ENCODE peak calls at places on chromosomes 6 and 20, in seven cellular contexts. One of them, this sample, is unnamed.

GRCh38 chr6:3356824-3357420 is 98.2 kb downstream of the PSMG4 start:
- DNase-seq in PC-3: peak; percentile 77
- DNase-seq in naive thymus-derived CD4-positive, alpha-beta T cell: no peak
- DNase-seq in GM23338: no peak
- DNase-seq in Peyer's patch: peak; percentile 39
- DNase-seq in Caco-2: no peak
- DNase-seq in mammary epithelial cell: no peak
- DNase-seq in this sample: no peak

GRCh38 chr6:15614277-15614676 is 48.6 kb downstream of the DTNBP1 start:
- DNase-seq in PC-3: no peak
- DNase-seq in naive thymus-derived CD4-positive, alpha-beta T cell: no peak
- DNase-seq in GM23338: no peak
- DNase-seq in Peyer's patch: peak; percentile 49
- DNase-seq in Caco-2: no peak
- DNase-seq in mammary epithelial cell: no peak
- DNase-seq in this sample: no peak

GRCh38 chr6:88538130-88538706 is 372.1 kb upstream of the CNR1 start:
- DNase-seq in PC-3: peak; percentile 6
- DNase-seq in naive thymus-derived CD4-positive, alpha-beta T cell: no peak
- DNase-seq in GM23338: peak; percentile 79
- DNase-seq in Peyer's patch: no peak
- DNase-seq in Caco-2: no peak
- DNase-seq in mammary epithelial cell: no peak
- DNase-seq in this sample: no peak

GRCh38 chr6:167317172-167317571 is 7.7 kb upstream of the TTLL2 start:
- DNase-seq in PC-3: no peak
- DNase-seq in naive thymus-derived CD4-positive, alpha-beta T cell: no peak
- DNase-seq in GM23338: no peak
- DNase-seq in Peyer's patch: no peak
- DNase-seq in Caco-2: no peak
- DNase-seq in mammary epithelial cell: no peak
- DNase-seq in this sample: no peak

GRCh38 chr20:61941721-61942405 is 123.8 kb downstream of the TAF4 start:
- DNase-seq in PC-3: no peak
- DNase-seq in naive thymus-derived CD4-positive, alpha-beta T cell: no peak
- DNase-seq in GM23338: no peak
- DNase-seq in Peyer's patch: no peak
- DNase-seq in Caco-2: peak; percentile 46
- DNase-seq in mammary epithelial cell: no peak
- DNase-seq in this sample: no peak

GRCh38 chr6:137851669-137852068 is 15.4 kb upstream of the TNFAIP3 start:
- DNase-seq in PC-3: peak; percentile 67
- DNase-seq in naive thymus-derived CD4-positive, alpha-beta T cell: no peak
- DNase-seq in GM23338: no peak
- DNase-seq in Peyer's patch: no peak
- DNase-seq in Caco-2: no peak
- DNase-seq in mammary epithelial cell: peak; percentile 91
- DNase-seq in this sample: peak; percentile 95

GRCh38 chr6:79989641-79990040 is 14.8 kb upstream of the TTK start:
- DNase-seq in PC-3: no peak
- DNase-seq in naive thymus-derived CD4-positive, alpha-beta T cell: no peak
- DNase-seq in GM23338: no peak
- DNase-seq in Peyer's patch: no peak
- DNase-seq in Caco-2: no peak
- DNase-seq in mammary epithelial cell: no peak
- DNase-seq in this sample: no peak

GRCh38 chr6:138971601-138972000 is 16.5 kb downstream of the REPS1 start:
- DNase-seq in PC-3: no peak
- DNase-seq in naive thymus-derived CD4-positive, alpha-beta T cell: no peak
- DNase-seq in GM23338: peak; percentile 57
- DNase-seq in Peyer's patch: no peak
- DNase-seq in Caco-2: no peak
- DNase-seq in mammary epithelial cell: no peak
- DNase-seq in this sample: no peak

GRCh38 chr20:61115627-61116026 is 136.4 kb upstream of the CDH4 start:
- DNase-seq in PC-3: no peak
- DNase-seq in naive thymus-derived CD4-positive, alpha-beta T cell: no peak
- DNase-seq in GM23338: no peak
- DNase-seq in Peyer's patch: no peak
- DNase-seq in Caco-2: no peak
- DNase-seq in mammary epithelial cell: no peak
- DNase-seq in this sample: no peak

GRCh38 chr20:47351643-47352331 is 4.7 kb downstream of the ZMYND8 start:
- DNase-seq in PC-3: no peak
- DNase-seq in naive thymus-derived CD4-positive, alpha-beta T cell: no peak
- DNase-seq in GM23338: peak; percentile 81
- DNase-seq in Peyer's patch: no peak
- DNase-seq in Caco-2: no peak
- DNase-seq in mammary epithelial cell: peak; percentile 27
- DNase-seq in this sample: no peak

GRCh38 chr6:12160350-12160749 is 129.8 kb upstream of the EDN1 start:
- DNase-seq in PC-3: no peak
- DNase-seq in naive thymus-derived CD4-positive, alpha-beta T cell: no peak
- DNase-seq in GM23338: no peak
- DNase-seq in Peyer's patch: no peak
- DNase-seq in Caco-2: no peak
- DNase-seq in mammary epithelial cell: no peak
- DNase-seq in this sample: no peak

GRCh38 chr6:169960531-169960890 is 209.1 kb downstream of the ERMARD start:
- DNase-seq in PC-3: no peak
- DNase-seq in naive thymus-derived CD4-positive, alpha-beta T cell: no peak
- DNase-seq in GM23338: no peak
- DNase-seq in Peyer's patch: peak; percentile 42
- DNase-seq in Caco-2: no peak
- DNase-seq in mammary epithelial cell: no peak
- DNase-seq in this sample: no peak

GRCh38 chr6:391559-392440 is at the start of gene IRF4:
- DNase-seq in PC-3: no peak
- DNase-seq in naive thymus-derived CD4-positive, alpha-beta T cell: peak; percentile 31
- DNase-seq in GM23338: peak; percentile 72
- DNase-seq in Peyer's patch: peak; percentile 92
- DNase-seq in Caco-2: no peak
- DNase-seq in mammary epithelial cell: no peak
- DNase-seq in this sample: no peak

GRCh38 chr6:27795697-27796494 is 116.3 kb downstream of the OR2B2 start:
- DNase-seq in PC-3: peak; percentile 99
- DNase-seq in naive thymus-derived CD4-positive, alpha-beta T cell: peak; percentile 81
- DNase-seq in GM23338: peak; percentile 96
- DNase-seq in Peyer's patch: peak; percentile 58
- DNase-seq in Caco-2: peak; percentile 56
- DNase-seq in mammary epithelial cell: peak; percentile 83
- DNase-seq in this sample: peak; percentile 85

GRCh38 chr20:31497838-31498540 is 16.3 kb upstream of the HM13 start:
- DNase-seq in PC-3: no peak
- DNase-seq in naive thymus-derived CD4-positive, alpha-beta T cell: no peak
- DNase-seq in GM23338: peak; percentile 78
- DNase-seq in Peyer's patch: no peak
- DNase-seq in Caco-2: peak; percentile 77
- DNase-seq in mammary epithelial cell: no peak
- DNase-seq in this sample: no peak

GRCh38 chr20:48932375-48932941 is 10.9 kb downstream of the ARFGEF2 start:
- DNase-seq in PC-3: no peak
- DNase-seq in naive thymus-derived CD4-positive, alpha-beta T cell: no peak
- DNase-seq in GM23338: no peak
- DNase-seq in Peyer's patch: no peak
- DNase-seq in Caco-2: no peak
- DNase-seq in mammary epithelial cell: peak; percentile 41
- DNase-seq in this sample: no peak

GRCh38 chr6:44915111-44915510 is 413.0 kb upstream of the RUNX2 start:
- DNase-seq in PC-3: no peak
- DNase-seq in naive thymus-derived CD4-positive, alpha-beta T cell: no peak
- DNase-seq in GM23338: no peak
- DNase-seq in Peyer's patch: no peak
- DNase-seq in Caco-2: no peak
- DNase-seq in mammary epithelial cell: no peak
- DNase-seq in this sample: no peak

GRCh38 chr6:15628499-15629131 is 34.2 kb downstream of the DTNBP1 start:
- DNase-seq in PC-3: peak; percentile 13
- DNase-seq in naive thymus-derived CD4-positive, alpha-beta T cell: peak; percentile 8
- DNase-seq in GM23338: no peak
- DNase-seq in Peyer's patch: no peak
- DNase-seq in Caco-2: no peak
- DNase-seq in mammary epithelial cell: peak; percentile 71
- DNase-seq in this sample: no peak

GRCh38 chr6:28980797-28981390 is 24.2 kb downstream of the ZNF311 start:
- DNase-seq in PC-3: peak; percentile 90
- DNase-seq in naive thymus-derived CD4-positive, alpha-beta T cell: no peak
- DNase-seq in GM23338: peak; percentile 91
- DNase-seq in Peyer's patch: peak; percentile 73
- DNase-seq in Caco-2: peak; percentile 89
- DNase-seq in mammary epithelial cell: peak; percentile 62
- DNase-seq in this sample: no peak

GRCh38 chr6:168782211-168782729 is 341.3 kb downstream of the SMOC2 start:
- DNase-seq in PC-3: no peak
- DNase-seq in naive thymus-derived CD4-positive, alpha-beta T cell: no peak
- DNase-seq in GM23338: no peak
- DNase-seq in Peyer's patch: no peak
- DNase-seq in Caco-2: no peak
- DNase-seq in mammary epithelial cell: no peak
- DNase-seq in this sample: no peak

GRCh38 chr20:19660808-19661378 is 97.2 kb upstream of the RIN2 start:
- DNase-seq in PC-3: no peak
- DNase-seq in naive thymus-derived CD4-positive, alpha-beta T cell: no peak
- DNase-seq in GM23338: no peak
- DNase-seq in Peyer's patch: no peak
- DNase-seq in Caco-2: no peak
- DNase-seq in mammary epithelial cell: no peak
- DNase-seq in this sample: no peak

GRCh38 chr6:159979136-159979874 is 10.4 kb downstream of the IGF2R start:
- DNase-seq in PC-3: peak; percentile 82
- DNase-seq in naive thymus-derived CD4-positive, alpha-beta T cell: no peak
- DNase-seq in GM23338: no peak
- DNase-seq in Peyer's patch: no peak
- DNase-seq in Caco-2: no peak
- DNase-seq in mammary epithelial cell: peak; percentile 57
- DNase-seq in this sample: no peak

DNA sequence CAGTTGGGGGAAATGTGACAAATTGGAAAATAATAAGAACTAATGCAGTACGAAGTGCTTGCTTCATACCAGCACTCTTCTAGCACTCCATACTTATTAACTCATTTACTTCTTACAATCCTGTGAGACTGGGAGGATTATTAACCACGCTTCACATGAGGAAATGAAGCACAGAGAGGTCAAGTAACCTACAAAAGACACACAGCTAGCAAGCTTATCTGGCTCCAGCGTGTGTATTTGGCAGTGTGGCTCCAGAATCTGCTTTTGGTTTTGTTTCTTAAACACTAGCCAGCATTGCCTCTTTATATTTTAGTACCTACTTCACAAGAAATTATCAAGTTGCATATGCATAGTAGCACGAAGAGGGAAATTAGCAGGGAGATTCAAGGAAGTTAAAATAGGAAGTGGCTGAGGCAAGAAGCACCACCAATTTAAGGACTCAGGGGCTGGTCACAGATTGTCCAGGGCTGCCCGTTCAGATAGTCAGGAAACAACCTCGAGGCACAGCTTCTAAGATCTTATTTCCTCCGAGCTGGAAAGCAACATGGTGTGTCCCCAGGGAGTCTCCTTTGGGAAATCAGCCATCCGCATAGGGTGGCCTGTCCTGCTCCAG is 302.7 kb upstream of the PRDM1 start:
- DNase-seq in PC-3: no peak
- DNase-seq in naive thymus-derived CD4-positive, alpha-beta T cell: no peak
- DNase-seq in GM23338: no peak
- DNase-seq in Peyer's patch: no peak
- DNase-seq in Caco-2: no peak
- DNase-seq in mammary epithelial cell: no peak
- DNase-seq in this sample: no peak
- H3K4me1 ChIP-seq in PC-3: peaks cover 8% of the 10 kb centered on the region
- H3K4me1 ChIP-seq in naive thymus-derived CD4-positive, alpha-beta T cell: peaks cover 12% of the 10 kb centered on the region
- H3K4me1 ChIP-seq in GM23338: no peaks in the 10 kb centered on the region
- H3K4me1 ChIP-seq in Peyer's patch: no peaks in the 10 kb centered on the region
- H3K4me1 ChIP-seq in Caco-2: no peaks in the 10 kb centered on the region
- H3K4me1 ChIP-seq in mammary epithelial cell: peaks cover 25% of the 10 kb centered on the region
- H3K4me1 ChIP-seq in this sample: peaks cover 49% of the 10 kb centered on the region

DNA sequence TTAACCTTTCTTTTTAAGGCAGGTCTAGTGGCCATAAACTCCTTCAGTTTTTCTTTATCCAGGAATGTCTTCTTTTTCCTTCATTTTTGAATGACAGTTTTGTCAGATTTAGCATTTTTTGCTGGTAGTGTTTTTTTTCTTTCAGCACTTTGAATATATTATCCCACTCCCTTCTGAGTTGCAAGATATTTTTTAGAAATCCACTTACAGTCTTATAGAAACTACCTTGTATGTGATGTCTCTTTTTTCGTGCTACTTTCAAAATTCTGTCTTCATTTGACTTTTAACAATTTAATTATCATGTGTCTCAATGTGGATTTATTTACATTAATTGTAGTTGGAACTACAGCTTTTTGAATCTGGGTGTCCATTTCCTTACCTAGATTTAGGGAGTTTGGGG is 284.4 kb upstream of the RNF217 start:
- DNase-seq in PC-3: no peak
- DNase-seq in naive thymus-derived CD4-positive, alpha-beta T cell: no peak
- DNase-seq in GM23338: no peak
- DNase-seq in Peyer's patch: no peak
- DNase-seq in Caco-2: no peak
- DNase-seq in mammary epithelial cell: no peak
- DNase-seq in this sample: no peak
- H3K4me1 ChIP-seq in PC-3: no peaks in the 10 kb centered on the region
- H3K4me1 ChIP-seq in naive thymus-derived CD4-positive, alpha-beta T cell: no peaks in the 10 kb centered on the region
- H3K4me1 ChIP-seq in GM23338: no peaks in the 10 kb centered on the region
- H3K4me1 ChIP-seq in Peyer's patch: no peaks in the 10 kb centered on the region
- H3K4me1 ChIP-seq in Caco-2: no peaks in the 10 kb centered on the region
- H3K4me1 ChIP-seq in mammary epithelial cell: peaks cover 2% of the 10 kb centered on the region
- H3K4me1 ChIP-seq in this sample: no peaks in the 10 kb centered on the region

GRCh38 chr20:52945268-52945667 is 26.9 kb upstream of the TSHZ2 start:
- DNase-seq in PC-3: no peak
- DNase-seq in naive thymus-derived CD4-positive, alpha-beta T cell: no peak
- DNase-seq in GM23338: no peak
- DNase-seq in Peyer's patch: no peak
- DNase-seq in Caco-2: no peak
- DNase-seq in mammary epithelial cell: no peak
- DNase-seq in this sample: no peak
- H3K4me1 ChIP-seq in PC-3: peaks cover 8% of the 10 kb centered on the region
- H3K4me1 ChIP-seq in naive thymus-derived CD4-positive, alpha-beta T cell: no peaks in the 10 kb centered on the region
- H3K4me1 ChIP-seq in GM23338: no peaks in the 10 kb centered on the region
- H3K4me1 ChIP-seq in Peyer's patch: no peaks in the 10 kb centered on the region
- H3K4me1 ChIP-seq in Caco-2: peaks cover 17% of the 10 kb centered on the region
- H3K4me1 ChIP-seq in mammary epithelial cell: peaks cover 40% of the 10 kb centered on the region
- H3K4me1 ChIP-seq in this sample: peaks cover 45% of the 10 kb centered on the region

GRCh38 chr20:8248051-8248450 is 116.0 kb downstream of the PLCB1 start:
- DNase-seq in PC-3: no peak
- DNase-seq in naive thymus-derived CD4-positive, alpha-beta T cell: no peak
- DNase-seq in GM23338: no peak
- DNase-seq in Peyer's patch: no peak
- DNase-seq in Caco-2: no peak
- DNase-seq in mammary epithelial cell: no peak
- DNase-seq in this sample: no peak

GRCh38 chr20:8246701-8247100 is 114.6 kb downstream of the PLCB1 start:
- DNase-seq in PC-3: no peak
- DNase-seq in naive thymus-derived CD4-positive, alpha-beta T cell: no peak
- DNase-seq in GM23338: no peak
- DNase-seq in Peyer's patch: no peak
- DNase-seq in Caco-2: no peak
- DNase-seq in mammary epithelial cell: no peak
- DNase-seq in this sample: no peak

GRCh38 chr20:8254911-8255582 is 123.0 kb downstream of the PLCB1 start:
- DNase-seq in PC-3: no peak
- DNase-seq in naive thymus-derived CD4-positive, alpha-beta T cell: no peak
- DNase-seq in GM23338: no peak
- DNase-seq in Peyer's patch: no peak
- DNase-seq in Caco-2: no peak
- DNase-seq in mammary epithelial cell: peak; percentile 47
- DNase-seq in this sample: no peak

GRCh38 chr20:8251201-8251575 is 119.1 kb downstream of the PLCB1 start:
- DNase-seq in PC-3: no peak
- DNase-seq in naive thymus-derived CD4-positive, alpha-beta T cell: no peak
- DNase-seq in GM23338: no peak
- DNase-seq in Peyer's patch: no peak
- DNase-seq in Caco-2: no peak
- DNase-seq in mammary epithelial cell: no peak
- DNase-seq in this sample: no peak

GRCh38 chr20:8250539-8251200 is 118.6 kb downstream of the PLCB1 start:
- DNase-seq in PC-3: no peak
- DNase-seq in naive thymus-derived CD4-positive, alpha-beta T cell: no peak
- DNase-seq in GM23338: no peak
- DNase-seq in Peyer's patch: no peak
- DNase-seq in Caco-2: peak; percentile 73
- DNase-seq in mammary epithelial cell: no peak
- DNase-seq in this sample: no peak
- H3K4me1 ChIP-seq in PC-3: no peaks in the 10 kb centered on the region
- H3K4me1 ChIP-seq in naive thymus-derived CD4-positive, alpha-beta T cell: no peaks in the 10 kb centered on the region
- H3K4me1 ChIP-seq in GM23338: peaks cover 6% of the 10 kb centered on the region
- H3K4me1 ChIP-seq in Peyer's patch: no peaks in the 10 kb centered on the region
- H3K4me1 ChIP-seq in Caco-2: peaks cover 31% of the 10 kb centered on the region
- H3K4me1 ChIP-seq in mammary epithelial cell: peaks cover 17% of the 10 kb centered on the region
- H3K4me1 ChIP-seq in this sample: no peaks in the 10 kb centered on the region

This sample was measured in keratinocyte.